ENCODE peak calls at places on chromosomes 1 and 21, in five cellular contexts. T is ovary; G is fibroblast of lung; D is CD8-positive, alpha-beta T cell; M is tibial artery. A is an unnamed sample.
A peak's percentile ranks its signal among the peaks of the same experiment; 100 is the strongest.

GRCh38 chr1:54248966-54249365 is 49.0 kb downstream of the MRPL37 start:
- DNase-seq in M (no peak), D (no peak), T (no peak), G (peak; percentile 29), A (peak; percentile 15)

GRCh38 chr1:110490791-110491451 is 28.1 kb downstream of the KCNA10 start:
- DNase-seq in T (no peak), M (no peak), D (no peak), G (no peak), A (no peak)

GRCh38 chr1:58545591-58546519 is 671 bp downstream of the OMA1 start:
- DNase-seq in G (peak; percentile 83), M (peak; percentile 93), T (peak; percentile 73), D (peak; percentile 66), A (peak; percentile 80)

GRCh38 chr1:91617242-91617837 is 116.7 kb downstream of the CDC7 start:
- DNase-seq in G (no peak), T (peak; percentile 67), D (no peak), M (no peak), A (peak; percentile 72)

GRCh38 chr1:150009604-150010387 is 730 bp downstream of the OTUD7B start:
- DNase-seq in T (peak; percentile 49), M (peak; percentile 74), G (peak; percentile 74), D (peak; percentile 6), A (peak; percentile 83)

GRCh38 chr1:204744102-204744501 is 58.6 kb upstream of the LRRN2 start:
- DNase-seq in D (no peak), G (no peak), M (no peak), T (no peak), A (no peak)

GRCh38 chr1:20947409-20947808 is 160.3 kb upstream of the HP1BP3 start:
- DNase-seq in T (no peak), G (no peak), D (no peak), M (no peak), A (no peak)

GRCh38 chr1:116947090-116947489 is 37.4 kb downstream of the PTGFRN start:
- DNase-seq in M (no peak), T (no peak), D (no peak), G (no peak), A (no peak)

GRCh38 chr21:33848252-33848953 is 67.2 kb downstream of the ATP5PO start:
- DNase-seq in T (no peak), G (no peak), M (no peak), D (no peak), A (no peak)

GRCh38 chr1:230375795-230376194 is 50.3 kb downstream of the PGBD5 start:
- DNase-seq in M (no peak), G (no peak), D (no peak), T (no peak), A (no peak)

GRCh38 chr1:209937996-209938959 is at the start of gene SYT14:
- DNase-seq in G (peak; percentile 33), D (no peak), T (no peak), M (no peak), A (peak; percentile 27)

GRCh38 chr1:7594714-7595295 is 176.3 kb upstream of the VAMP3 start:
- DNase-seq in D (no peak), M (no peak), T (no peak), G (no peak), A (no peak)

GRCh38 chr1:206705187-206705586 is 20.5 kb downstream of the MAPKAPK2 start:
- DNase-seq in G (peak; percentile 79), D (no peak), T (no peak), M (peak; percentile 72), A (peak; percentile 66)

GRCh38 chr1:206633708-206634121 is 1.6 kb upstream of the DYRK3 start:
- DNase-seq in M (no peak), T (peak; percentile 15), G (peak; percentile 94), D (no peak), A (peak; percentile 88)

GRCh38 chr1:14598007-14598497 is 433 bp upstream of the KAZN start:
- DNase-seq in D (no peak), G (no peak), T (no peak), M (no peak), A (no peak)

GRCh38 chr1:194295690-194296089 is 1109.3 kb upstream of the B3GALT2 start:
- DNase-seq in D (peak; percentile 7), M (no peak), G (peak; percentile 55), T (no peak), A (peak; percentile 73)

GRCh38 chr1:229640455-229640854 is 14.4 kb downstream of the URB2 start:
- DNase-seq in G (no peak), T (no peak), D (no peak), M (no peak), A (no peak)

GRCh38 chr1:34747638-34747941 is 7.3 kb upstream of the GJB5 start:
- DNase-seq in T (no peak), G (no peak), M (no peak), D (no peak), A (no peak)

GRCh38 chr1:5830771-5831599 is 161.2 kb downstream of the NPHP4 start:
- DNase-seq in G (no peak), M (no peak), T (no peak), D (no peak), A (no peak)
- TF ChIP-seq CTCF in G (no peak), M (no peak), T (no peak), D (no peak), A (no peak)

DNA sequence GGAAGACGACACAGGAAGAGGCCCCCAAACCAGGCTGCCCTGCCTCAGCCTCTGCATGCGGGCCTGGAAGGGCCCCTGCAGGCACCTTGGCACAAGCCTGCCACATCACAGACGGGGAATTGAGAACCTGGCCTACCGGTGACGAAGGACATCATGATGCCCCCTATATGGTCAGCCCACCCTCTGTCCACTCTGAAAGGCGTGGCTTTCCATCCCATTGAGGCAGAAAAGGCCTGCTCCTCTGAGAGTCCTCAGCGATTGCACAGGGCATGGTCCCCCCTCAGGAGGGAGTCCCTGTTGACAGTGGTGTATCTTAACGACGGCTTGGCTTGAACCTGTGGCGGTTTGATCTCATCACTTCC is 11.4 kb downstream of the KRTAP10-1 start:
- DNase-seq in M (peak; percentile 16), D (no peak), G (no peak), T (no peak), A (no peak)
- H3K4me3 ChIP-seq in M (no peak overlapping the region), D (no peak overlapping the region), G (no peak overlapping the region), T (no peak overlapping the region), A (no peak overlapping the region)

GRCh38 chr21:28233536-28234220 is 759.0 kb downstream of the LTN1 start:
- DNase-seq in D (no peak), M (no peak), T (no peak), G (no peak), A (no peak)

GRCh38 chr21:28239345-28239744 is 753.3 kb downstream of the LTN1 start:
- DNase-seq in T (no peak), D (no peak), G (peak; percentile 49), M (peak; percentile 74), A (no peak)

GRCh38 chr21:28237661-28238060 is 755.0 kb downstream of the LTN1 start:
- DNase-seq in M (no peak), T (no peak), G (no peak), D (no peak), A (no peak)

GRCh38 chr21:28230559-28230958 is 762.1 kb downstream of the LTN1 start:
- DNase-seq in M (no peak), T (no peak), G (no peak), D (no peak), A (peak; percentile 30)

GRCh38 chr21:28235169-28235892 is 757.3 kb downstream of the LTN1 start:
- DNase-seq in M (peak; percentile 66), D (no peak), G (no peak), T (no peak), A (peak; percentile 35)
- TF ChIP-seq CTCF in M (no peak), D (no peak), G (no peak), T (no peak), A (peak; percentile 50)

GRCh38 chr1:153919879-153920852 is 2.6 kb downstream of the GATAD2B start:
- DNase-seq in T (no peak), D (peak; percentile 7), G (peak; percentile 64), M (no peak), A (peak; percentile 51)
- H3K4me3 ChIP-seq in T (no peak overlapping the region), D (peak overlapping the region; percentile 61), G (peak overlapping the region; percentile 92), M (peak overlapping the region; percentile 100), A (no peak overlapping the region)

DNA sequence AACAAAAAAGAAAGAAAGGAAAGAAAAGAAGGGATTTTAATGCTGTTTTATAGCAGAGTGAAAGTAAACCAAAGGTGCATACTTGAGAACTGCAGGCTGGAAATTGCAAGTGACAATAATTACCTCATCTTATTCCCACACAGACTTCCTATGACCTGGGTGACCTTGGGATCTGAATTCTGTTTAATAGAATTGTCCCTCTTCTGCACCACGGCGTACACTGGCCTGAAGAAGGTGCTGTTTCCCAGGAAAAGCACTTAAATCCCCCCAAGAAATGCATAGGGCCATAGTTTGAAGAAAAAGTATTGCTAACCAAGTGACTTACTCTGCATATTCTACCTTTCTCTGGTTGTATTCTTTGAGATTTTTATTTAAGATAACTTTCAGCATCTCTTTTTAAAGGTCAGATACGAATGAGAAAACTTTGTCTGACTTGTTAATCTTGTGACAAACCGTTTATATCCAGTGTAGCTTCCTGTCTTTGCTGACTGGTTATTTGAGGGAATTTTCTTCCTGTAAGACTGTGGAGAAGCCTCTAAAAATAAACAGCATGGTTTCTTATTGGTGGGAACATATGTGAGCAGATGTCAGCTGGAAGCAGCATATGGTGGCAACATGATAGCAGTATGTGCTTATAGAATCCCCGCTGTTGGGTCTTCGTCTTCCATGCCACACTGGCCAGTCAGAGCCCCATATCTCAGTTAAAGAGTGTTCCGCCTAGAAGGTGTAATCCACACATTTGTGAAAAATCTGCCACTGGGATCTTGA is 16.3 kb downstream of the TGFB2 start:
- DNase-seq in T (no peak), M (no peak), G (peak; percentile 83), D (no peak), A (peak; percentile 78)
- TF ChIP-seq CTCF in T (no peak), M (peak; percentile 40), G (peak; percentile 86), D (no peak), A (peak; percentile 74)

DNA sequence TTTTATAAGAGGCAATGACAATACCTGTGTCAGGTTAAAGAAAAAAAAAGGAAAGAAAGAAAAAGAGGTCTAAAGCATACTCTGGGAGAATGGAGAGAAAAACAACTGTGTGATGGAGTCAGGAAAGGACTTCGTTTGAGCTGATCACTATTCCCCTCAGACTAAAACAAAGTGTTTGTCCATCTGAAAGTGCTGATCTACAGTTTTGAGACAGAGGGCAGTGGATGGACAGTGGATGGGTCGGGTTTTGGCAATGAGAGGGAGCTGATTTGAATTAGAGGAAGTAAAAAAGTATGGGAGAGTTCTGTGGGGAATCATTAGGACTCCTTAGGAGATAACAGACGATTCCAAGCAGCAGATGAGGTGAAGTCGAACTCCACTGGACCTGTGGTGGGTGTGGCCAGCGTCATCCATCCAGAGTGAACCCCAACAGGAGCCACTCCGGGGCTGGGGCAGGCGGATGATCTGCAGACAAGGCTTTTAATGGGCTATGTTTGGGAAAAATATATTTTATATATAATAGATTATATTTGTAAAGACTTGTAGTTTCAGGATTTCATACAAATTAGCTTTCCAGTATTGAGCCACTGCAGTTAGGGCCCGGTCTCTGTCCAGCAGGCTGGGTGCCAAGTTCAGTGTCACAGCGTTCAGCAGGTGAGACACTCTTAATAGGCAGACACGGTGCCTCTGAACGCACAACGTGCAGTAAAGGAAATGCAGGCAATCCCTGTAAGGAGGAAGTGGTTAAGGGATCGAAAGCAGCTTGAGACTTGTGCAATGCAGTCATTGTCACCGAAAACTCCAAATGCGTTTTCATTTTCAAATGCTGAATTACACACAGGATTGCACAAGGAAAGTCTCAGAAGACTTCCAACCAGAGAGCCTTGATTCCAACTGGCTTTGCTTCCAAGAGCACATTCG is 62.1 kb downstream of the PTGS2 start:
- DNase-seq in M (no peak), T (no peak), G (peak; percentile 42), D (peak; percentile 11), A (peak; percentile 37)
- H3K4me3 ChIP-seq in M (peak overlapping the region; percentile 9), T (no peak overlapping the region), G (peak overlapping the region; percentile 38), D (peak overlapping the region; percentile 39), A (peak overlapping the region; percentile 34)

A was measured in choroid plexus epithelial cell.